ENCODE peak calls at places on chromosomes 11 and 22, in ten cellular contexts. I is A549, Z is M059J, D is neural crest cell, F is amniotic epithelial cell, G is fibroblast of mammary gland, K is tibial nerve, Y is NCI-H1048, W is substantia nigra, A is ELR. E is an unnamed sample.
A peak's percentile ranks its signal among the peaks of the same experiment; 100 is the strongest.

GRCh38 chr22:43455861-43456260 is 44.0 kb downstream of the MPPED1 start:
- DNase-seq in K (no peak), I (no peak), D (no peak), A (no peak), Z (no peak), G (no peak), Y (no peak), W (no peak), F (no peak), E (no peak)

GRCh38 chr11:11427185-11427944 is 74.3 kb upstream of the CSNK2A3 start:
- DNase-seq in W (no peak), G (no peak), Y (no peak), K (no peak), F (no peak), I (no peak), Z (no peak), A (no peak), D (no peak), E (no peak)

GRCh38 chr11:61949169-61950034 is 749 bp upstream of the BEST1 start:
- DNase-seq in I (peak; percentile 71), F (peak; percentile 97), Z (peak; percentile 40), A (peak; percentile 65), K (peak; percentile 89), G (peak; percentile 91), D (no peak), W (peak; percentile 61), Y (peak; percentile 77), E (peak; percentile 77)

GRCh38 chr11:9571071-9571765 is 2.3 kb upstream of the WEE1 start:
- DNase-seq in D (no peak), G (no peak), A (no peak), F (no peak), W (no peak), K (no peak), I (no peak), Z (no peak), Y (no peak), E (no peak)

GRCh38 chr11:12769834-12770345 is 95.7 kb downstream of the TEAD1 start:
- DNase-seq in A (peak; percentile 88), W (no peak), K (no peak), I (peak; percentile 74), Y (no peak), F (peak; percentile 89), G (peak; percentile 85), Z (peak; percentile 91), D (no peak), E (no peak)

GRCh38 chr22:38657248-38657909 is 941 bp downstream of the CBY1 start:
- DNase-seq in G (peak; percentile 6), A (peak; percentile 52), Y (no peak), K (no peak), D (no peak), F (peak; percentile 10), Z (no peak), W (no peak), I (no peak), E (no peak)

GRCh38 chr22:38824587-38824986 is 19.2 kb downstream of the NPTXR start:
- DNase-seq in W (peak; percentile 32), F (peak; percentile 73), K (peak; percentile 50), Z (peak; percentile 71), D (peak; percentile 87), I (peak; percentile 49), A (peak; percentile 82), Y (peak; percentile 56), G (peak; percentile 69), E (peak; percentile 41)

GRCh38 chr22:35409783-35410662 is 10.1 kb downstream of the MCM5 start:
- DNase-seq in I (no peak), K (no peak), G (no peak), F (no peak), Y (no peak), Z (no peak), W (no peak), A (no peak), D (no peak), E (peak; percentile 41)

GRCh38 chr22:49325531-49326395 is 501.9 kb downstream of the BRD1 start:
- DNase-seq in G (no peak), A (no peak), Z (no peak), F (no peak), Y (no peak), W (no peak), D (no peak), I (no peak), K (no peak), E (no peak)

GRCh38 chr11:33227578-33228261 is 29.5 kb upstream of the HIPK3 start:
- DNase-seq in W (no peak), G (peak; percentile 73), F (peak; percentile 70), D (no peak), Y (no peak), I (no peak), A (no peak), K (no peak), Z (no peak), E (no peak)

GRCh38 chr11:23257088-23257487 is 396.8 kb upstream of the CCDC179 start:
- DNase-seq in A (no peak), W (no peak), K (no peak), Z (no peak), D (no peak), Y (no peak), I (no peak), F (no peak), G (no peak), E (no peak)

GRCh38 chr22:46091277-46091977 is 58.9 kb upstream of the PPARA start:
- DNase-seq in A (no peak), W (no peak), F (no peak), G (no peak), K (no peak), Y (no peak), Z (no peak), I (no peak), D (no peak), E (no peak)

GRCh38 chr11:63838150-63838681 is 694 bp upstream of the MARK2 start:
- DNase-seq in D (no peak), W (no peak), Z (no peak), I (no peak), Y (no peak), F (no peak), K (no peak), A (no peak), G (no peak), E (no peak)

GRCh38 chr22:45775569-45776312 is 104.1 kb downstream of the ATXN10 start:
- DNase-seq in I (no peak), A (no peak), K (no peak), G (no peak), D (no peak), F (no peak), W (no peak), Z (no peak), Y (no peak), E (no peak)

GRCh38 chr22:31995046-31995445 is 48.0 kb upstream of the SLC5A1 start:
- DNase-seq in F (no peak), G (no peak), W (no peak), A (peak; percentile 32), Z (no peak), D (no peak), K (no peak), I (no peak), Y (no peak), E (no peak)

GRCh38 chr11:1207451-1208360 is 15.2 kb upstream of the MUC5B start:
- DNase-seq in D (no peak), Z (no peak), F (no peak), Y (no peak), A (no peak), W (no peak), I (no peak), K (no peak), G (no peak), E (no peak)

GRCh38 chr11:122032317-122032716 is 83.7 kb downstream of the BLID start:
- DNase-seq in Z (no peak), K (peak; percentile 74), G (peak; percentile 95), A (no peak), W (no peak), F (no peak), I (no peak), D (no peak), Y (no peak), E (no peak)

GRCh38 chr22:39520874-39521857 is 804 bp downstream of the ATF4 start:
- DNase-seq in K (peak; percentile 67), D (peak; percentile 62), Y (no peak), A (peak; percentile 77), G (peak; percentile 71), W (no peak), F (peak; percentile 65), I (peak; percentile 72), Z (peak; percentile 53), E (peak; percentile 86)

GRCh38 chr11:73139476-73140198 is 2.5 kb downstream of the FCHSD2 start:
- DNase-seq in Y (no peak), Z (peak; percentile 32), G (peak; percentile 35), I (peak; percentile 28), A (peak; percentile 47), W (no peak), F (peak; percentile 47), D (no peak), K (no peak), E (no peak)

GRCh38 chr11:130115218-130115617 is 44.4 kb upstream of the ST14 start:
- DNase-seq in W (no peak), K (no peak), I (no peak), Y (no peak), G (peak; percentile 39), F (peak; percentile 36), Z (peak; percentile 47), D (no peak), A (peak; percentile 23), E (no peak)

GRCh38 chr22:41595703-41596102 is 6.1 kb upstream of the PMM1 start:
- DNase-seq in W (no peak), I (no peak), Z (no peak), D (no peak), F (no peak), Y (no peak), K (no peak), G (no peak), A (no peak), E (no peak)

GRCh38 chr11:48025293-48025982 is 45.1 kb downstream of the PTPRJ start:
- DNase-seq in G (no peak), I (no peak), W (no peak), K (no peak), Z (no peak), F (no peak), Y (no peak), D (no peak), A (no peak), E (no peak)

GRCh38 chr22:22944268-22944985 is 56.8 kb downstream of the IGLL5 start:
- DNase-seq in D (no peak), W (no peak), Y (no peak), A (no peak), F (no peak), Z (no peak), G (no peak), I (no peak), K (no peak), E (no peak)

GRCh38 chr11:27217948-27218410 is 145.0 kb downstream of the CCDC34 start:
- DNase-seq in D (no peak), Z (peak; percentile 99), Y (no peak), G (peak; percentile 82), K (no peak), I (no peak), W (no peak), A (peak; percentile 71), F (peak; percentile 97), E (no peak)

GRCh38 chr11:109641549-109641948 is 219.6 kb downstream of the C11orf87 start:
- DNase-seq in A (peak; percentile 54), G (peak; percentile 33), Z (peak; percentile 33), I (peak; percentile 13), F (peak; percentile 67), D (peak; percentile 32), Y (no peak), W (no peak), K (no peak), E (no peak)

GRCh38 chr11:83187463-83187862 is 6.0 kb upstream of the ANKRD42 start:
- DNase-seq in I (no peak), G (no peak), W (no peak), K (no peak), A (no peak), F (no peak), D (no peak), Y (no peak), Z (no peak), E (no peak)

GRCh38 chr22:35353318-35353717 is 27.6 kb upstream of the HMOX1 start:
- DNase-seq in G (no peak), W (no peak), D (no peak), Z (no peak), A (no peak), F (no peak), I (no peak), K (no peak), Y (no peak), E (no peak)

GRCh38 chr11:86571273-86571948 is 101.0 kb downstream of the ME3 start:
- DNase-seq in K (no peak), F (peak; percentile 26), A (peak; percentile 62), Y (no peak), I (peak; percentile 88), W (no peak), G (no peak), D (peak; percentile 31), Z (no peak), E (no peak)